ENCODE peak calls at places on chromosome 16, in ten cellular contexts. P is fibroblast of villous mesenchyme; H is heart left ventricle; J is cardiac muscle cell; C is progenitor cell of endocrine pancreas; M is CD4-positive, alpha-beta T cell; G is stomach; V is choroid plexus epithelial cell; K is uterus; O is IMR-90. X is an unnamed sample.

GRCh38 chr16:1651055-1651454 is 27.0 kb upstream of the JPT2 start:
- DNase-seq in P (peak; percentile 17), K (no peak), M (no peak), J (no peak), H (no peak), V (no peak), O (no peak), G (no peak), C (no peak), X (no peak)

GRCh38 chr16:70478912-70479341 is 24.5 kb downstream of the FCSK start:
- DNase-seq in P (no peak), C (no peak), M (no peak), K (no peak), J (peak; percentile 9), O (no peak), H (peak; percentile 66), V (peak; percentile 63), G (no peak), X (no peak)

GRCh38 chr16:57956924-57957323 is 14.0 kb downstream of the CNGB1 start:
- DNase-seq in O (no peak), H (no peak), V (no peak), P (no peak), J (no peak), G (no peak), K (no peak), M (no peak), C (no peak), X (no peak)

GRCh38 chr16:86505899-86506864 is 4.1 kb upstream of the FOXF1 start:
- DNase-seq in G (no peak), M (no peak), J (no peak), O (peak; percentile 27), P (no peak), C (no peak), H (peak; percentile 19), K (no peak), V (no peak), X (no peak)

GRCh38 chr16:77431131-77431670 is 3.6 kb downstream of the ADAMTS18 start:
- DNase-seq in H (no peak), K (no peak), P (no peak), M (no peak), C (no peak), V (no peak), O (no peak), G (no peak), J (peak; percentile 2), X (no peak)

GRCh38 chr16:6682142-6682811 is 650.4 kb upstream of the RBFOX1 start:
- DNase-seq in K (no peak), V (no peak), O (no peak), M (no peak), C (peak; percentile 23), G (peak; percentile 31), P (no peak), J (no peak), H (no peak), X (peak; percentile 66)

GRCh38 chr16:1057252-1057932 is 15.2 kb upstream of the SSTR5 start:
- DNase-seq in H (no peak), O (no peak), C (peak; percentile 72), K (no peak), V (peak; percentile 7), G (peak; percentile 63), P (no peak), M (peak; percentile 56), J (peak; percentile 27), X (peak; percentile 88)

GRCh38 chr16:22625948-22626347 is 115.3 kb downstream of the NPIPB5 start:
- DNase-seq in P (no peak), J (no peak), V (no peak), H (no peak), C (no peak), G (no peak), K (no peak), M (no peak), O (no peak), X (no peak)

GRCh38 chr16:56824335-56824734 is 40.7 kb upstream of the SLC12A3 start:
- DNase-seq in O (no peak), C (no peak), K (no peak), G (peak; percentile 29), M (no peak), V (peak; percentile 39), H (no peak), P (no peak), J (no peak), X (no peak)

GRCh38 chr16:28280881-28281836 is 11.2 kb upstream of the SBK1 start:
- DNase-seq in C (no peak), P (no peak), G (no peak), O (no peak), V (no peak), K (no peak), J (no peak), H (no peak), M (no peak), X (peak; percentile 64)

GRCh38 chr16:1407749-1408148 is 6.8 kb downstream of the UNKL start:
- DNase-seq in O (peak; percentile 13), C (no peak), H (no peak), P (peak; percentile 27), K (peak; percentile 38), V (peak; percentile 15), J (peak; percentile 38), M (no peak), G (no peak), X (no peak)

GRCh38 chr16:15690296-15690695 is 40.3 kb downstream of the NDE1 start:
- DNase-seq in V (peak; percentile 5), G (no peak), P (peak; percentile 32), M (no peak), K (no peak), H (no peak), O (peak; percentile 61), J (no peak), C (no peak), X (no peak)

GRCh38 chr16:63363738-63364137 is 1327.5 kb upstream of the CDH8 start:
- DNase-seq in V (no peak), C (no peak), J (no peak), P (no peak), M (no peak), K (no peak), O (no peak), G (no peak), H (no peak), X (no peak)

GRCh38 chr16:55678061-55678935 is 22.5 kb downstream of the SLC6A2 start:
- DNase-seq in M (no peak), V (no peak), J (no peak), C (no peak), O (no peak), P (no peak), G (no peak), H (no peak), K (no peak), X (no peak)

GRCh38 chr16:67294927-67295326 is 15.6 kb downstream of the PLEKHG4 start:
- DNase-seq in K (no peak), V (peak; percentile 58), G (no peak), C (no peak), P (peak; percentile 80), M (no peak), O (peak; percentile 69), J (peak; percentile 73), H (no peak), X (no peak)
- TF ChIP-seq CTCF in K (no peak), V (peak; percentile 41), G (no peak), C (no peak), P (peak; percentile 21), M (no peak), O (peak; percentile 38), J (peak; percentile 22), H (no peak), X (no peak)

GRCh38 chr16:69465083-69465721 is 40.8 kb downstream of the CYB5B start:
- DNase-seq in P (peak; percentile 96), V (peak; percentile 60), H (no peak), G (no peak), J (no peak), C (no peak), M (peak; percentile 3), K (no peak), O (peak; percentile 79), X (no peak)
- TF ChIP-seq CTCF in P (no peak), V (peak; percentile 16), H (no peak), G (no peak), J (no peak), C (no peak), M (no peak), K (no peak), O (no peak), X (no peak)

GRCh38 chr16:66418165-66418962 is 8.7 kb upstream of the BEAN1 start:
- DNase-seq in P (no peak), O (no peak), M (no peak), G (no peak), J (no peak), K (no peak), C (no peak), H (no peak), V (no peak), X (no peak)

GRCh38 chr16:66419527-66419926 is 7.6 kb upstream of the BEAN1 start:
- DNase-seq in O (no peak), V (no peak), C (no peak), P (no peak), M (no peak), J (no peak), K (no peak), G (no peak), H (no peak), X (no peak)

GRCh38 chr16:66416981-66417700 is 10.0 kb upstream of the BEAN1 start:
- DNase-seq in K (no peak), C (no peak), J (no peak), M (no peak), G (no peak), O (peak; percentile 58), P (peak; percentile 37), H (no peak), V (no peak), X (no peak)

GRCh38 chr16:66414891-66415290 is 12.2 kb upstream of the BEAN1 start:
- DNase-seq in M (no peak), V (no peak), J (no peak), H (no peak), K (no peak), O (peak; percentile 75), C (no peak), P (no peak), G (no peak), X (no peak)

GRCh38 chr16:66416136-66416535 is 11.0 kb upstream of the BEAN1 start:
- DNase-seq in J (no peak), V (no peak), K (no peak), H (no peak), C (no peak), M (no peak), P (peak; percentile 29), G (no peak), O (no peak), X (no peak)
- TF ChIP-seq CTCF in J (no peak), V (no peak), K (no peak), H (no peak), C (no peak), M (no peak), P (no peak), G (no peak), O (no peak), X (no peak)

GRCh38 chr16:60648260-60648659 is 1388.0 kb downstream of the CDH8 start:
- DNase-seq in C (no peak), M (no peak), V (peak; percentile 0), H (no peak), P (no peak), J (no peak), K (no peak), O (no peak), G (no peak), X (no peak)
- TF ChIP-seq CTCF in C (no peak), M (no peak), V (no peak), H (no peak), P (no peak), J (no peak), K (no peak), O (no peak), G (no peak), X (no peak)